ENCODE peak calls at places on chromosomes 7 and 10, in six cellular contexts. One of them, this sample, is unnamed.

GRCh38 chr7:91915401-91916067 is 25.1 kb upstream of the AKAP9 start:
- DNase-seq in HepG2: no peak
- DNase-seq in SK-N-SH: no peak
- DNase-seq in GM12878: no peak
- DNase-seq in K562: no peak
- DNase-seq in H1: no peak
- DNase-seq in this sample: no peak

GRCh38 chr10:25547391-25547790 is 372.6 kb downstream of the GPR158 start:
- DNase-seq in HepG2: no peak
- DNase-seq in SK-N-SH: no peak
- DNase-seq in GM12878: no peak
- DNase-seq in K562: no peak
- DNase-seq in H1: no peak
- DNase-seq in this sample: no peak

GRCh38 chr7:138954545-138955475 is 26.4 kb downstream of the KIAA1549 start:
- DNase-seq in HepG2: no peak
- DNase-seq in SK-N-SH: no peak
- DNase-seq in GM12878: no peak
- DNase-seq in K562: no peak
- DNase-seq in H1: no peak
- DNase-seq in this sample: no peak

GRCh38 chr7:158329686-158330085 is 257.9 kb downstream of the PTPRN2 start:
- DNase-seq in HepG2: no peak
- DNase-seq in SK-N-SH: no peak
- DNase-seq in GM12878: no peak
- DNase-seq in K562: no peak
- DNase-seq in H1: no peak
- DNase-seq in this sample: no peak

GRCh38 chr10:34721201-34721840 is 93.8 kb downstream of the PARD3 start:
- DNase-seq in HepG2: no peak
- DNase-seq in SK-N-SH: no peak
- DNase-seq in GM12878: no peak
- DNase-seq in K562: no peak
- DNase-seq in H1: no peak
- DNase-seq in this sample: no peak

GRCh38 chr10:3220853-3221252 is 48.3 kb upstream of the PITRM1 start:
- DNase-seq in HepG2: no peak
- DNase-seq in SK-N-SH: no peak
- DNase-seq in GM12878: no peak
- DNase-seq in K562: no peak
- DNase-seq in H1: no peak
- DNase-seq in this sample: no peak

GRCh38 chr7:1418505-1419309 is 40.6 kb downstream of the MICALL2 start:
- DNase-seq in HepG2: peak
- DNase-seq in SK-N-SH: peak
- DNase-seq in GM12878: no peak
- DNase-seq in K562: peak
- DNase-seq in H1: peak
- DNase-seq in this sample: no peak

GRCh38 chr10:77836299-77836820 is 90.2 kb downstream of the DLG5 start:
- DNase-seq in HepG2: no peak
- DNase-seq in SK-N-SH: no peak
- DNase-seq in GM12878: peak
- DNase-seq in K562: peak
- DNase-seq in H1: no peak
- DNase-seq in this sample: peak

GRCh38 chr10:59240581-59241183 is 64.2 kb downstream of the PHYHIPL start:
- DNase-seq in HepG2: peak
- DNase-seq in SK-N-SH: peak
- DNase-seq in GM12878: no peak
- DNase-seq in K562: peak
- DNase-seq in H1: peak
- DNase-seq in this sample: peak

GRCh38 chr10:127243490-127244272 is 47.3 kb upstream of the INSYN2A start:
- DNase-seq in HepG2: peak
- DNase-seq in SK-N-SH: peak
- DNase-seq in GM12878: no peak
- DNase-seq in K562: peak
- DNase-seq in H1: peak
- DNase-seq in this sample: no peak

GRCh38 chr10:35460852-35461460 is 124.6 kb downstream of the CCNY start:
- DNase-seq in HepG2: no peak
- DNase-seq in SK-N-SH: no peak
- DNase-seq in GM12878: no peak
- DNase-seq in K562: no peak
- DNase-seq in H1: no peak
- DNase-seq in this sample: no peak

GRCh38 chr10:11874568-11875182 is 51.5 kb downstream of the PROSER2 start:
- DNase-seq in HepG2: peak
- DNase-seq in SK-N-SH: peak
- DNase-seq in GM12878: peak
- DNase-seq in K562: peak
- DNase-seq in H1: peak
- DNase-seq in this sample: no peak

GRCh38 chr7:146635200-146636032 is 518.8 kb downstream of the CNTNAP2 start:
- DNase-seq in HepG2: no peak
- DNase-seq in SK-N-SH: no peak
- DNase-seq in GM12878: no peak
- DNase-seq in K562: no peak
- DNase-seq in H1: no peak
- DNase-seq in this sample: no peak

GRCh38 chr7:134613623-134614347 is 32.9 kb upstream of the BPGM start:
- DNase-seq in HepG2: no peak
- DNase-seq in SK-N-SH: no peak
- DNase-seq in GM12878: no peak
- DNase-seq in K562: no peak
- DNase-seq in H1: no peak
- DNase-seq in this sample: peak

GRCh38 chr10:101840741-101841453 is 2.7 kb downstream of the KCNIP2 start:
- DNase-seq in HepG2: peak
- DNase-seq in SK-N-SH: peak
- DNase-seq in GM12878: no peak
- DNase-seq in K562: peak
- DNase-seq in H1: peak
- DNase-seq in this sample: peak

GRCh38 chr7:22083711-22084289 is 138.1 kb upstream of the CDCA7L start:
- DNase-seq in HepG2: no peak
- DNase-seq in SK-N-SH: no peak
- DNase-seq in GM12878: no peak
- DNase-seq in K562: no peak
- DNase-seq in H1: no peak
- DNase-seq in this sample: no peak

GRCh38 chr7:36279251-36279925 is 110.3 kb upstream of the ANLN start:
- DNase-seq in HepG2: no peak
- DNase-seq in SK-N-SH: no peak
- DNase-seq in GM12878: no peak
- DNase-seq in K562: no peak
- DNase-seq in H1: peak
- DNase-seq in this sample: no peak

GRCh38 chr7:83947260-83947659 is 247.3 kb downstream of the SEMA3A start:
- DNase-seq in HepG2: peak
- DNase-seq in SK-N-SH: peak
- DNase-seq in GM12878: no peak
- DNase-seq in K562: peak
- DNase-seq in H1: no peak
- DNase-seq in this sample: peak

GRCh38 chr10:108783897-108784296 is 1139.4 kb downstream of the XPNPEP1 start:
- DNase-seq in HepG2: peak
- DNase-seq in SK-N-SH: peak
- DNase-seq in GM12878: peak
- DNase-seq in K562: peak
- DNase-seq in H1: peak
- DNase-seq in this sample: peak

GRCh38 chr10:48469516-48470020 is 135.3 kb downstream of the ARHGAP22 start:
- DNase-seq in HepG2: no peak
- DNase-seq in SK-N-SH: peak
- DNase-seq in GM12878: no peak
- DNase-seq in K562: no peak
- DNase-seq in H1: peak
- DNase-seq in this sample: no peak

GRCh38 chr10:102814456-102814871 is 22.7 kb downstream of the CYP17A1 start:
- DNase-seq in HepG2: peak
- DNase-seq in SK-N-SH: no peak
- DNase-seq in GM12878: no peak
- DNase-seq in K562: peak
- DNase-seq in H1: no peak
- DNase-seq in this sample: no peak

GRCh38 chr7:80284848-80285247 is 150.2 kb downstream of the GNAI1 start:
- DNase-seq in HepG2: no peak
- DNase-seq in SK-N-SH: peak
- DNase-seq in GM12878: no peak
- DNase-seq in K562: no peak
- DNase-seq in H1: no peak
- DNase-seq in this sample: no peak

DNA sequence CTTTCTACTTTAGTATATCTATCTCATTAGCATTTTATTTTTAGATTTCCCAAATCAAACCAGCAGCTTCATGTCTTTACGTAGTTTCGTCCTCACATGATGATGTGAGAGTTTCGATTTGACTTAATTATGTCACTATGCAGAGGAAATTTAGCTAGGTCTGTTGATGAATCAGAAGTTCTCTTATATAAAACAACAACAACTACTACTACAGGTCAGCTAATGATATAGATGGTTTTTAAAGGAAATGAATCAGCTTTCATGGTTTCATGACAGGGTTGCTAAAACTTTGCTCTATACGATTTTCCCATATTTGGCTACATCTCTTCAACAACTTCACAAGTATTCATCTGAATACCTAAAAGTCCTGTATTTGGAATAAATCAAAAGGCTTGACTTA is 28.6 kb downstream of the JAZF1 start:
- DNase-seq in HepG2: no peak
- DNase-seq in SK-N-SH: no peak
- DNase-seq in GM12878: peak
- DNase-seq in K562: no peak
- DNase-seq in H1: no peak
- DNase-seq in this sample: no peak
- TF ChIP-seq GABPA in HepG2: no peak
- TF ChIP-seq GABPA in SK-N-SH: no peak
- TF ChIP-seq GABPA in GM12878: peak
- TF ChIP-seq GABPA in K562: no peak
- TF ChIP-seq GABPA in H1: no peak
- TF ChIP-seq GABPA in this sample: no peak

DNA sequence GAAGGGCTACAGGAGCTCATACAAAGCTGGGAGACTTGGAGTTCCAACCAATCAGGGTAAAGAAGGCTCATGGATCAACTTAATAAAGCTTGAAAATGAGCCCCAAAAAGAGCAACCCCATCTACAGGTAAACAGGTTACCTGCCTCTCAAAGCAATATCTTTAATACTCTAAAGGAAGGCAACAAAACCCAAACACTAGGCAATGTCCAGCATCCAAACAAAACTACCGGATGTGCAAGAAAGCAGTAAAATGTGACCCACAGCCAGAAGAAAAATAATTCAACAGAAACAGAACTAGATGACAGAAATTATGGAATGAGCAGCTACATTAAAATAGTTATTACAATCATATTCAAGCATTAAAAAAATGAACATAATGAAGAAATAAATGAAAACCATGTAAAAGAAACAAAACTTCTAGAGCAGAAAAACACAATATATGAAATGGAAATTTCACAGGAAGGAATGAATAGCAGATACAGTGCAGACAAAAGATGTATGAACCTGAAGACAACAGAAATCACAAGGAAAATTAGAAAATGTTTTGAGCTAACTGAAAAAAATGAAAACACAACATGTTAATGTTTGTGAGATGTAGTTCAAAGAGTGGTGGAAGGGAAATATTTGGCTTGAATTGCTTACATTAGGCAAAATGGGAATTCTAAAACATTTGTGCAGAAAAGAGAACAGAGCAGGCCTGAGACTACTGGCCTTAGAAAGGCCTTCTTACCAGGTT is 30.5 kb upstream of the ZMIZ1 start:
- DNase-seq in HepG2: no peak
- DNase-seq in SK-N-SH: no peak
- DNase-seq in GM12878: no peak
- DNase-seq in K562: no peak
- DNase-seq in H1: no peak
- DNase-seq in this sample: no peak
- H3K27ac ChIP-seq in HepG2: no peak
- H3K27ac ChIP-seq in SK-N-SH: no peak
- H3K27ac ChIP-seq in GM12878: no peak
- H3K27ac ChIP-seq in K562: peak
- H3K27ac ChIP-seq in H1: no peak
- H3K27ac ChIP-seq in this sample: no peak

GRCh38 chr10:43196981-43197833 is 59.0 kb downstream of the CSGALNACT2 start:
- DNase-seq in HepG2: no peak
- DNase-seq in SK-N-SH: peak
- DNase-seq in GM12878: no peak
- DNase-seq in K562: peak
- DNase-seq in H1: no peak
- DNase-seq in this sample: no peak

GRCh38 chr10:43199088-43199683 is 60.9 kb downstream of the CSGALNACT2 start:
- DNase-seq in HepG2: no peak
- DNase-seq in SK-N-SH: no peak
- DNase-seq in GM12878: no peak
- DNase-seq in K562: no peak
- DNase-seq in H1: no peak
- DNase-seq in this sample: no peak

GRCh38 chr10:43198682-43199005 is 60.4 kb downstream of the CSGALNACT2 start:
- DNase-seq in HepG2: no peak
- DNase-seq in SK-N-SH: peak
- DNase-seq in GM12878: no peak
- DNase-seq in K562: no peak
- DNase-seq in H1: no peak
- DNase-seq in this sample: no peak

GRCh38 chr10:43196131-43196980 is 58.1 kb downstream of the CSGALNACT2 start:
- DNase-seq in HepG2: no peak
- DNase-seq in SK-N-SH: peak
- DNase-seq in GM12878: no peak
- DNase-seq in K562: peak
- DNase-seq in H1: no peak
- DNase-seq in this sample: no peak

GRCh38 chr10:43197834-43198681 is 59.8 kb downstream of the CSGALNACT2 start:
- DNase-seq in HepG2: peak
- DNase-seq in SK-N-SH: peak
- DNase-seq in GM12878: no peak
- DNase-seq in K562: peak
- DNase-seq in H1: peak
- DNase-seq in this sample: no peak
- TF ChIP-seq GABPA in HepG2: no peak
- TF ChIP-seq GABPA in SK-N-SH: no peak
- TF ChIP-seq GABPA in GM12878: no peak
- TF ChIP-seq GABPA in K562: no peak
- TF ChIP-seq GABPA in H1: no peak
- TF ChIP-seq GABPA in this sample: no peak

DNA sequence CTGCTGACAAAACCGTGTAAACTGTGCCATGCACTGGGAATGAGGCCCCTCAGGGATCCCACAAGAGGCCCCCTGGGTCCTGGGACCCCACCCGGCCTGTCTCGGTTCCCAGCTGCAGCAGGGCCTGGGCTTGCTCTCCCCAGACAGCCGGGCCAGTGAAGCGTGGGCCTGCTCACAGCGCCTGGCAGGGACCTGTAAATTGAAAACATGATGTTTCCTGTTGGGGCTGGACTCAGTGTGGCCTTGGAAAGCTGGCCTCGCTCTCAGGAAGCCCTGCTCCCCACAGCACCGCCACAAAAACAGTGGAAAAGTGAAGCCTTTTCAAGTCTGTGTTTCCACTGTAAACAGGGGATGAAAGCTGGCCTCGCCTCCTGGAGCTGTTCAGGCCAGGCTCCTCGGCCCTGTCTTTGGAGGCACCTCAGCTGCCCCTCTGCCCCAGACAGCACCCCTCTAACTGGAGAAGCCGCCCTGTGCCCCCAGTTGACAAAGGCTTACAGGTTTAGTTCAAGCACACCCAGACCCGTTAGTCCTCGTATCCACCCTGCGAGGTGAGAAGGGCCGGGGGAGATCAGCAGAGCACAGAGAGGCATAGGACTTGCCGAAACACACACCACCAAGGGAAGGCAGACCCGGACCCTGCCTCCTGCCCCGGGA is 108.3 kb downstream of the ZMIZ1 start:
- DNase-seq in HepG2: peak
- DNase-seq in SK-N-SH: peak
- DNase-seq in GM12878: no peak
- DNase-seq in K562: no peak
- DNase-seq in H1: no peak
- DNase-seq in this sample: no peak
- H3K27ac ChIP-seq in HepG2: peak
- H3K27ac ChIP-seq in SK-N-SH: peak
- H3K27ac ChIP-seq in GM12878: no peak
- H3K27ac ChIP-seq in K562: peak
- H3K27ac ChIP-seq in H1: no peak
- H3K27ac ChIP-seq in this sample: no peak